ENCODE peak calls at places on chromosomes 2 and 18, in five cellular contexts. P is GM10248, I is left ventricle myocardium inferior, C is fibroblast of pulmonary artery, M is MCF 10A. O is an unnamed sample.

GRCh38 chr18:3251963-3252277 is 4.3 kb downstream of the MYL12A start:
- DNase-seq in M (no peak), C (peak; percentile 44), P (no peak), I (no peak), O (no peak)

GRCh38 chr2:233164967-233165366 is 86.5 kb upstream of the ATG16L1 start:
- DNase-seq in P (no peak), C (no peak), M (no peak), I (no peak), O (no peak)

GRCh38 chr2:126887506-126887905 is 11.2 kb upstream of the TEX51 start:
- DNase-seq in I (no peak), C (no peak), P (no peak), M (no peak), O (no peak)

GRCh38 chr2:109067829-109068152 is 61.2 kb upstream of the SH3RF3 start:
- DNase-seq in M (no peak), C (no peak), I (no peak), P (no peak), O (no peak)

GRCh38 chr2:46277470-46278190 is 19.6 kb upstream of the EPAS1 start:
- DNase-seq in M (peak; percentile 63), I (peak; percentile 51), C (no peak), P (no peak), O (no peak)

GRCh38 chr2:37322368-37322767 is 2.3 kb downstream of the PRKD3 start:
- DNase-seq in P (no peak), I (no peak), C (peak; percentile 55), M (peak; percentile 24), O (no peak)

GRCh38 chr2:237731663-237732062 is 66.9 kb upstream of the RBM44 start:
- DNase-seq in I (no peak), P (no peak), C (peak; percentile 52), M (peak; percentile 86), O (no peak)

GRCh38 chr18:32298289-32298688 is 108.5 kb downstream of the MEP1B start:
- DNase-seq in I (no peak), P (no peak), C (peak; percentile 24), M (no peak), O (no peak)

GRCh38 chr2:43269706-43270105 is 43.3 kb upstream of the ZFP36L2 start:
- DNase-seq in P (peak; percentile 32), I (peak; percentile 79), M (peak; percentile 42), C (peak; percentile 79), O (no peak)

GRCh38 chr18:63336366-63337099 is 17.0 kb upstream of the BCL2 start:
- DNase-seq in P (no peak), C (peak; percentile 92), M (peak; percentile 75), I (no peak), O (no peak)

GRCh38 chr18:49971462-49971861 is 158.1 kb upstream of the ACAA2 start:
- DNase-seq in I (no peak), C (no peak), M (no peak), P (no peak), O (no peak)

GRCh38 chr18:76457957-76458356 is 37.1 kb downstream of the ZNF516 start:
- DNase-seq in I (no peak), P (no peak), C (no peak), M (no peak), O (no peak)

GRCh38 chr2:144508162-144508765 is 11.7 kb downstream of the ZEB2 start:
- DNase-seq in P (no peak), C (no peak), I (no peak), M (no peak), O (no peak)

GRCh38 chr2:224645722-224646121 is 60.6 kb upstream of the CUL3 start:
- DNase-seq in M (no peak), I (no peak), C (no peak), P (no peak), O (no peak)

GRCh38 chr2:238895901-238896600 is 48.2 kb downstream of the TWIST2 start:
- DNase-seq in I (peak; percentile 68), M (no peak), C (peak; percentile 84), P (no peak), O (no peak)

GRCh38 chr2:36069083-36069482 is 286.5 kb upstream of the CRIM1 start:
- DNase-seq in M (no peak), C (no peak), P (no peak), I (no peak), O (no peak)

GRCh38 chr18:34540897-34541296 is 169.2 kb upstream of the DTNA start:
- DNase-seq in C (no peak), P (no peak), I (no peak), M (no peak), O (no peak)

GRCh38 chr2:12867888-12868287 is 151.2 kb downstream of the TRIB2 start:
- DNase-seq in C (no peak), P (no peak), I (no peak), M (no peak), O (no peak)

GRCh38 chr2:136281281-136282117 is 163.6 kb upstream of the CXCR4 start:
- DNase-seq in P (no peak), M (no peak), I (no peak), C (no peak), O (peak; percentile 31)

GRCh38 chr2:241849616-241850543 is 8.8 kb downstream of the PDCD1 start:
- DNase-seq in I (peak; percentile 14), P (peak; percentile 18), C (no peak), M (no peak), O (no peak)

GRCh38 chr2:201507725-201508124 is 56.2 kb downstream of the STRADB start:
- DNase-seq in I (no peak), C (no peak), P (no peak), M (no peak), O (no peak)

GRCh38 chr2:195756218-195756941 is 99.4 kb downstream of the SLC39A10 start:
- DNase-seq in C (no peak), I (no peak), P (no peak), M (peak; percentile 34), O (no peak)

GRCh38 chr2:182863642-182864041 is 2.8 kb downstream of the FRZB start:
- DNase-seq in C (no peak), I (no peak), P (no peak), M (no peak), O (no peak)

GRCh38 chr2:240159251-240159839 is 18.9 kb upstream of the OTOS start:
- DNase-seq in P (no peak), C (no peak), I (no peak), M (no peak), O (no peak)

GRCh38 chr2:174612960-174613359 is 15.4 kb upstream of the WIPF1 start:
- DNase-seq in P (no peak), M (no peak), C (no peak), I (no peak), O (no peak)

GRCh38 chr18:66495844-66496243 is 108.0 kb downstream of the CDH19 start:
- DNase-seq in I (peak; percentile 33), C (peak; percentile 30), P (no peak), M (peak; percentile 81), O (no peak)

GRCh38 chr18:9719421-9719981 is 11.4 kb downstream of the RAB31 start:
- DNase-seq in C (peak; percentile 80), P (no peak), M (peak; percentile 94), I (no peak), O (no peak)

GRCh38 chr2:110101911-110102774 is 13.5 kb downstream of the MALL start:
- DNase-seq in P (no peak), I (no peak), C (no peak), M (peak; percentile 60), O (no peak)

GRCh38 chr2:239593965-239594771 is 193.3 kb upstream of the HDAC4 start:
- DNase-seq in C (no peak), P (no peak), M (no peak), I (no peak), O (no peak)

GRCh38 chr18:31723998-31724711 is 36.5 kb downstream of the SLC25A52 start:
- DNase-seq in I (peak; percentile 32), M (no peak), P (peak; percentile 40), C (peak; percentile 24), O (peak; percentile 9)

GRCh38 chr18:23547806-23548205 is 38.5 kb downstream of the NPC1 start:
- DNase-seq in I (no peak), M (peak; percentile 70), C (no peak), P (no peak), O (no peak)

GRCh38 chr2:129164220-129164619 is 815.2 kb upstream of the RAB6C start:
- DNase-seq in M (no peak), P (no peak), I (no peak), C (no peak), O (no peak)

GRCh38 chr2:159111346-159111922 is 143.0 kb downstream of the TANC1 start:
- DNase-seq in I (peak; percentile 50), P (no peak), C (no peak), M (no peak), O (no peak)

GRCh38 chr2:18219676-18220075 is 340.8 kb downstream of the RDH14 start:
- DNase-seq in M (no peak), C (peak; percentile 20), I (no peak), P (no peak), O (no peak)
- TF ChIP-seq CTCF in M (peak; percentile 11), C (peak; percentile 41), I (no peak), P (no peak), O (no peak)

DNA sequence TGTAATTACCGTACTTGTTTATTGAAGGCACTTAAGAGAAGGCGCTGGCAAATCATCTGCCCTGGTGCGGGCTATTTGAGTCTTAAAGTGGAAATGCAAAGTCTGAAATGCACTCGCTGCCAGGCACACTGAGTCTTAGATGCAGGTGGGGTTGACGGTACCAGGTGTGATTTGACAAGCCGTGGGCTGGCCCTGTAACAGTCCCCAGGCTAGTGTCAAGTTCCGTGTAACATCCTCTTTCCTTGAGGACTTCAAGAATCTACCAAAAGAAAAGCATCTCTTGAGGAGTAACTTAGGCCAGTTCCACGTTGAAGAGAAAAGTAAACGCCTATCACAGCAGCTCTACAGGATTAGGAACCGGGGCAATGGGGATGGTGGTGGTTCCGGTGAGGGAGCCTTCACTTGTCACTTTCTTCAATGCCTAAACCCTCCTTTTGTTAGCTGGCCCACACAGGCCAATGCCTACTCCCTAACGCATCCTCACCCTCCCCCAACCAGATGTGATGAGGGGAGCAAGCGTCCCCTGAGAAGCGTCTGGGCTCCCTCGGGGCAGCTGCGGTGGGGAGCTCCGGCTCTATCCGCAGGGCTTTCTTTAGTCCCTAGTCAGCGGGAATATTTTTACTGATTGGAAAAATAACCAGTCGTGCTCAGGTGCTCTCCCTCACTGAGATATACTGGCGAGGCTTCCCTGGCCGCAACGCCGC is 1.5 kb upstream of the UGP2 start:
- DNase-seq in M (no peak), P (peak; percentile 33), C (no peak), I (no peak), O (no peak)
- TF ChIP-seq CTCF in M (no peak), P (no peak), C (no peak), I (peak; percentile 20), O (no peak)

DNA sequence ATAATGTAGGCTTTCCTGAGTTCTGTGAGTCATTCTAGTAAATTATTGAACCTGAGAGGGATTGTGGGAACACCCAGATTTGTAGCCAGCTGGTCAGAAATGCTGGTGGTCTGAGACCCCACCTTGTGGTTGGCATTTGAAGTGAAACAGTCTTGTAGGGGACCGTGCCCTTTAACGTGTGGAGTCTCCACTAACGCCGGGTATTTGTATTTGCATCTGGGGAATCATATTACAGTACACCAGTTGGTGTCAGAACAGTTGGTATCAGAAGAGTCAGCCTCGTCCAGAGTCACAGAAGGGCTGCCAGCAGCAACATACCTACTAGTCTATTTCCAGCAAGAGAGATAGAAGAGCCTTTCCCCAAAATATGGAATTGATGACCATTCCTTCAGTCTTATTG is 38.3 kb upstream of the PTPN4 start:
- DNase-seq in I (peak; percentile 27), M (no peak), P (no peak), C (no peak), O (no peak)
- TF ChIP-seq CTCF in I (peak; percentile 42), M (no peak), P (no peak), C (no peak), O (no peak)

DNA sequence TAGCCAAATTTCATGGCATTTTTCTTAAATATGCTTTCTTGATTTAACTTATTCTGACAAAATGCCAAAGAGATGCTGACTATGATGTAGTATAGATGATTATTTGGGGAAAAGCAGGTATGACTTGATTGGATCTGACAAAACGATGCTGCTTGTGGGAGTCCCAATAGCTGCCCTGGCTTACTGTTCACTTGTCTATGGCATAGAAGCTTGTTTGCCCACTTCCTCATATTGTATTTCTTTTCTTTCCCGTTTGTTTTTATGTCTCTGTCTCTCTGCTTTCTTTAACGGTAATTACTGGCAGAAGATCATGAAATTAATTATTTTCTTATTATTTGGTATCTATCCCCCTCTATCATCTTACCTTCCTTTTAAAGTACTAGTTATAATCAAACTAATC is 43.0 kb downstream of the EPC2 start:
- DNase-seq in I (no peak), P (no peak), C (no peak), M (no peak), O (no peak)
- TF ChIP-seq CTCF in I (no peak), P (no peak), C (no peak), M (no peak), O (no peak)

O was measured in GM06990.